ENCODE peak calls at places on chromosomes 13 and 19, in seven cellular contexts. X is IMR-90, T is lower leg skin, N is lung, L is nephron progenitor cell, U is NB4, P is HFFc6. I is an unnamed sample.

GRCh38 chr19:14370169-14370998 is 10.9 kb upstream of the ADGRE5 start:
- DNase-seq in X (no peak), N (no peak), P (no peak), U (peak), T (no peak), L (no peak), I (no peak)

GRCh38 chr19:50433201-50434180 is 799 bp downstream of the MYBPC2 start:
- DNase-seq in T (no peak), P (no peak), U (no peak), X (no peak), N (no peak), L (no peak), I (no peak)

GRCh38 chr19:29640231-29640630 is 25.0 kb upstream of the PLEKHF1 start:
- DNase-seq in T (no peak), L (no peak), P (no peak), X (no peak), U (no peak), N (no peak), I (no peak)

GRCh38 chr13:33089311-33089710 is 73.1 kb downstream of the KL start:
- DNase-seq in L (no peak), N (no peak), T (no peak), U (no peak), X (no peak), P (no peak), I (no peak)

GRCh38 chr13:59112375-59112774 is 1051.4 kb downstream of the DIAPH3 start:
- DNase-seq in X (peak), N (no peak), L (no peak), T (peak), P (peak), U (peak), I (no peak)

GRCh38 chr13:36981156-36981743 is 17.9 kb downstream of the ALG5 start:
- DNase-seq in L (no peak), U (peak), T (no peak), P (peak), N (no peak), X (peak), I (no peak)

GRCh38 chr19:50510700-50511068 is 307 bp downstream of the JOSD2 start:
- DNase-seq in T (no peak), U (no peak), N (no peak), P (no peak), L (no peak), X (no peak), I (no peak)

GRCh38 chr19:20503536-20503935 is 62.0 kb downstream of the ZNF737 start:
- DNase-seq in L (no peak), U (no peak), T (no peak), P (peak), N (peak), X (peak), I (no peak)

GRCh38 chr13:67652887-67653286 is 422.8 kb upstream of the PCDH9 start:
- DNase-seq in N (no peak), P (no peak), U (no peak), T (no peak), L (no peak), X (no peak), I (no peak)

GRCh38 chr19:18415177-18415867 is 3.9 kb upstream of the SSBP4 start:
- DNase-seq in N (no peak), L (peak), P (peak), X (peak), U (peak), T (peak), I (no peak)

GRCh38 chr13:35956074-35956473 is 175.1 kb downstream of the DCLK1 start:
- DNase-seq in X (no peak), U (no peak), L (no peak), T (no peak), P (no peak), N (no peak), I (no peak)

GRCh38 chr19:23762884-23763711 is 4.4 kb upstream of the ZNF681 start:
- DNase-seq in X (peak), P (no peak), N (peak), L (peak), T (peak), U (peak), I (peak)

GRCh38 chr13:96817336-96817941 is 176.8 kb downstream of the OXGR1 start:
- DNase-seq in T (no peak), N (no peak), L (no peak), U (peak), P (no peak), X (peak), I (no peak)

GRCh38 chr19:51750381-51751124 is 1.1 kb downstream of the FPR1 start:
- DNase-seq in X (no peak), L (no peak), T (no peak), N (no peak), U (no peak), P (peak), I (no peak)

GRCh38 chr19:5128932-5129389 is 160.0 kb downstream of the KDM4B start:
- DNase-seq in T (no peak), N (no peak), L (peak), P (no peak), X (no peak), U (peak), I (no peak)
- TF ChIP-seq CTCF in T (no peak), N (no peak), L (no peak), P (no peak), X (no peak), U (no peak), I (no peak)

DNA sequence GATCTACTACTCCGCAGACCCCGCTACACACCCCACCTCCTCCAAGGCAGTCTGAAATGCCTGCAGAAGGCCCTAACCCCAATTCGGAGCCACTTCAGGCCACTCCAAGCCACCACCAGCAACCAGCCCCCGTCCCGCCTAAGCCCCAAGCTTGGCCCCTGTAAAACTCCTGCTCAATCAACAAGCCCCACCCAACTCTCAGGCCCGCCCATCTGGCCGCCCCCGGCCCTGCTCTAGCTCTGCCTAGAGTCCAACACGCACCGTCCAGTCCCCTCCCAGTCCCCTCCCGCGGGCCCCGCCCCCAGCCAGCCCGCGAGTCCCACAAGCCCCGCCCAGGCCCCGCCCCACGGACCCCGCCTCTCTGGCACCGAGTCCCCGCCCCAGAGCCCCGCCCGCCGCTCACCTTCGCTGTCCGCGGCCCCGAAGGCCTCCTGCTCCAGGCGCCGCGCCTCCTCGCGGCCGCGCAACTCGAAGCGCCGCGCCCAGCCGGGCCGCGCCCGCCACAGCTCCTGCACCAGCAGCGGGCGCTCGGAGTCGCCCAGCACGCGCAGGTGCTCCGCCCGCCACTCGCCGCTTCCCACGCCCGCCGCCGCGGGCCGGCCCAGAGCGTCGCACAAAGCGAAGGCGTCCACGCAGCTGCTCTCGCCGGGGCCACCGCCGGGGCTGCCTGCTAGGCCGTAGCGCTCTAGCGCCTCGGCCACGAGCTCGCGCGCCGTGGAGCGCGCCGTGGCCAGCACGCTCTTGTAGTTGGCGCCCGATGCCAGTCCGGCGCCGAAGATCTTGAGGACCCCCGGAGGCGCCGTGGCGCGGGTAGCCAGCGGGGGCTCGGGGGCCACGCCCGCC is 1.6 kb downstream of the RASIP1 start:
- DNase-seq in L (peak), N (peak), T (peak), X (peak), U (peak), P (peak), I (peak)
- TF ChIP-seq CTCF in L (no peak), N (peak), T (no peak), X (peak), U (peak), P (peak), I (no peak)

GRCh38 chr19:10471909-10472308 is 31.2 kb downstream of the KEAP1 start:
- DNase-seq in U (peak), L (no peak), P (peak), X (peak), N (no peak), T (no peak), I (no peak)
- TF ChIP-seq CTCF in U (peak), L (peak), P (peak), X (peak), N (no peak), T (no peak), I (no peak)

DNA sequence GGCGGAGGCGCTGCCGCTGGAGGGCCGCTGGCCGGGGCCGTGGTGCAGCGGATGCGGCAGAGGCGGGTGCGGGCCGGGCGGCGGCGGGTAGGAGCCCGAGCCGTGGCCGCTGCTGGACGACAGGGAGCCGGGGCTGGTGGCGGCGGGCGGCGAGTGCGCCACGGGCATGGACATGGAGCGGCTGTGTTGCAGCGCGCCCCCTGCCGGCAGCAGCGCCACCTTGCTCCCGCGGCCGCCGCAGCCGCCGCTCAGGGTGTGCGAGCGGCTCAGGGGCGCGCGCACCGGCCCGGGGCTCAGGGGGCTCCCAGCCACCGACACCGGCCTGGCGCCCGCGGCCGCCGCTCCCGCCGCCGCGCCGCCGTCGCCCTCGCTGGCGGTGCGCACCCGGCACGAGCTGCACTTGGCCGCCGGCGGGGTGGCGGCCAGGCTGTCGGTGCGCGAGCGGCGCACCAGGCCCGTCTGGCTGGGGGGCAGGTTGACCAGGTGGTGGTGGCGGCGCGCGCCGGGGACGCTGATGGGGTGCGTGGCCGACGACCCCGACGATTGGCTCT is 1.7 kb downstream of the IRS2 start:
- DNase-seq in L (peak), X (peak), P (peak), U (peak), T (peak), N (peak), I (peak)
- TF ChIP-seq CTCF in L (no peak), X (peak), P (peak), U (peak), T (no peak), N (peak), I (peak)

DNA sequence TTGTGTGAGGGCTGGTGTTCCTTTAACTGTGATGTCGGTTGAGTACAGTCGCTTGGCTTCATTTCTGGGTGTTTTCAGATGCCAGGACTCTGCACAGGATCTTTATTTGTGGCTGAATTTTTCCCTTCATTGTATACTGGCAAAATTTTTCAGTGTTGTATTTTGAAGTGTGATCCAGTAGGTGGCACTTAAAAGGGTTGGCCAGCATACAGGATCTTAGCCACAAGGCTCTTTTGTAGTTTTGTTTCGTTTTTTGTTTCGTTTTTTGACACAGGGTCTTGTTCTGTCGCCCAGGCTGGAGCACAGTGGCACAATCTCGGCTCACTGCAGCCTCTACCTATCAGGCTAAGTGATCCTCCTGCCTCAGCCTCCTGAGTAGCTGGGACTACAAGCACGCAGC is 8.7 kb downstream of the FCAR start:
- DNase-seq in T (no peak), U (peak), N (no peak), P (no peak), L (no peak), X (no peak), I (no peak)
- TF ChIP-seq CTCF in T (no peak), U (no peak), N (no peak), P (peak), L (no peak), X (no peak), I (no peak)

DNA sequence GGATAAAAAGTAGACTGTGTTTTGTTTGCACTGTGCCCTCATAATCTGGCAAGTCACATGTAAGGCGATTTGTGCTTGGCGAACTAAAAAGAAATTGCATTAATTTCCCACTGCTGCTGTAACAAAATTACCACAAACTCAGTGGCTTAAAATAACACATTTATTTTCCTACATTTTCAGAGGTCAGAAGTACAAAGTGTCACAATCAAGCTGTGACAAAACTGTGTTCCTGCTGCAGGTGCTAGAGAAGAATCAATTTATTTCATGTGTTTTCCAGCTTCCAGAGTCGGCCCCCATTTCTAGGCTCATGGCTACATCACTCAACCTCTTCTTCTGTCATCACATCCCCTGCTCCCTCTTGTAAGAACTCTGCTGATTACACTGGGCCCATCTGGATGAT is 158.6 kb upstream of the UFM1 start:
- DNase-seq in L (no peak), T (no peak), N (no peak), X (no peak), U (no peak), P (no peak), I (no peak)
- TF ChIP-seq CTCF in L (no peak), T (no peak), N (no peak), X (no peak), U (no peak), P (no peak), I (no peak)

DNA sequence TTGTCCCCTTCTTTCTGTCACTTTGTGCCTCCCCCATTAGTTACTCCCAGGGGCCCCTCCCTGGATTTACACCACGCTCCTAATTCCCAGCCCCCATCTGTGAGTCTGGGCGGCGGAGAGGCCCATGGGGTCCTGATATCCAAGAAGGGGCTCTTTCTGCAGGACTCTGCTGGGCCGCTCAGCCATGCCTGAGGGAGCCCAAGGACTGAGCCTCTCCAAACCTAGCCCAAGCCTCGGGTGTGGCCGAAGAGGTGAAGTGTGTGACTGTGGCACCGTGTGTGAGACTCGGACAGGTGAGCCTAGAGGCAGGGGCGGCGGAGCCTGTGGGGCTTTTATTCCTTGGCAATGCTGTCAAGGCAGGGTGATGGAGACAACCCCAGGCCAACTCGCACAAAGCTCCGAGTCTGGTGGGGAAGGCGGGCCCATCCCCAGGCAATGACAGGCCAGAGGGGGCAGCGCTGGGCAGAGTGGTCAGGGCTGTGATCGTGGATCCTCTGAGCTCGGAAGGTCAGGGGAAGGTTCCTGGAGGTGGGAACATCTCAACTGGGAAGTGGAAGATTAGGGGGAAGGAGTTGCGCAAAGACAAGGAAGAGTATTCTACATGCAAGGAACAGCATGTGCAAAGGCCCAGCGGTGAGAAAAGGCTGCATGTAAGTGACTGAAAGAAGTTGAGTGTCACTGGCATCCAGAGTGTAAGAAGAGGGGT is 1.6 kb downstream of the PLEKHG2 start:
- DNase-seq in T (peak), P (no peak), N (no peak), U (no peak), X (peak), L (peak), I (no peak)
- TF ChIP-seq CTCF in T (no peak), P (peak), N (no peak), U (peak), X (peak), L (no peak), I (no peak)

DNA sequence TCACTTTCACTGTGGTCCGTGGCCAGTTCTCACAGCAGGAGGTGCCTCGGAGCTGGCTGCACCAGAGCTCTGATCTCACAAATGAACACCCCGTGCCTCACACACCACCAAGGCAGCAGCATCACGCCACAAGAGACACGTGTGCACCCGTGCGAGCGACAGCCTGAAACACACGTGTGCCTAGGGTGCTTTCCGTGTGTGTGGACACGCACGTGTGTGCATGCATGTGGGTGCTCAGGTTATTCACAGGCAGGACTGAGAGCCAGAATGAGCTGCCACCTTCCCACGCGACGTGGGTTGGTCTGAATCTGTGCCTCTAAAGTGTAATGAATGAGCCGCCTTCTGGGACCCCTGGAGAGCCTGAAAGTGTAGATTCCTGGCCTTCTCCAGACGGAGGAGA is 67.6 kb upstream of the C13orf46 start:
- DNase-seq in X (no peak), L (no peak), U (no peak), T (no peak), P (no peak), N (no peak), I (no peak)
- TF ChIP-seq CTCF in X (no peak), L (no peak), U (no peak), T (no peak), P (no peak), N (no peak), I (no peak)

GRCh38 chr19:10421240-10421948 is 1.1 kb downstream of the PDE4A start:
- DNase-seq in T (no peak), X (no peak), U (peak), N (no peak), P (no peak), L (no peak), I (no peak)
- TF ChIP-seq CTCF in T (no peak), X (no peak), U (no peak), N (no peak), P (peak), L (peak), I (no peak)

I was measured in omental fat pad.